ENCODE peak calls at places on chromosomes 16 and 17, in nine cellular contexts. T, B, E, X, M, Q, U, F and A are unnamed samples.

GRCh38 chr16:75289189-75289588 is 37.8 kb upstream of the BCAR1 start:
- DNase-seq in B (no peak), M (peak), X (no peak), F (peak), U (no peak), Q (no peak), E (no peak), T (peak), A (no peak)

GRCh38 chr16:3235856-3236669 is 1.1 kb upstream of the ZNF200 start:
- DNase-seq in U (peak), T (no peak), F (peak), E (peak), Q (no peak), X (peak), M (no peak), B (no peak), A (no peak)

GRCh38 chr17:63694229-63694973 is 5.5 kb downstream of the LIMD2 start:
- DNase-seq in X (no peak), E (no peak), B (no peak), F (no peak), U (no peak), T (no peak), M (no peak), Q (no peak), A (no peak)

GRCh38 chr16:11349599-11350276 is 4.5 kb downstream of the RMI2 start:
- DNase-seq in X (peak), E (peak), M (peak), U (peak), F (peak), B (no peak), T (peak), Q (no peak), A (no peak)

GRCh38 chr16:21083729-21084268 is 66.8 kb downstream of the DNAH3 start:
- DNase-seq in E (peak), M (peak), B (no peak), U (peak), Q (peak), X (peak), T (no peak), F (peak), A (peak)

GRCh38 chr17:75864448-75864871 is 9.3 kb upstream of the WBP2 start:
- DNase-seq in Q (no peak), M (peak), B (peak), X (no peak), T (peak), E (no peak), F (no peak), U (peak), A (peak)

GRCh38 chr17:78838574-78839005 is 2.0 kb downstream of the USP36 start:
- DNase-seq in M (no peak), Q (no peak), T (no peak), U (no peak), E (no peak), X (no peak), B (no peak), F (no peak), A (no peak)

GRCh38 chr17:19753661-19754463 is 5.8 kb upstream of the ALDH3A1 start:
- DNase-seq in T (peak), B (no peak), E (peak), F (peak), M (no peak), Q (no peak), U (peak), X (peak), A (no peak)

GRCh38 chr17:2075336-2076056 is 20.6 kb downstream of the HIC1 start:
- DNase-seq in F (no peak), U (peak), X (peak), M (no peak), B (no peak), T (peak), Q (no peak), E (no peak), A (no peak)

GRCh38 chr17:13727441-13728171 is 125.9 kb upstream of the HS3ST3A1 start:
- DNase-seq in T (peak), M (peak), X (peak), U (no peak), B (no peak), E (no peak), F (no peak), Q (no peak), A (no peak)

GRCh38 chr17:35245196-35245486 is 2.3 kb downstream of the SLFN5 start:
- DNase-seq in F (no peak), Q (no peak), B (peak), U (no peak), X (peak), T (peak), M (peak), E (no peak), A (peak)

GRCh38 chr16:61596648-61597047 is 439.6 kb downstream of the CDH8 start:
- DNase-seq in M (no peak), T (no peak), F (no peak), U (no peak), Q (no peak), B (no peak), X (no peak), E (no peak), A (no peak)

GRCh38 chr16:68901910-68902309 is 58.6 kb downstream of the TANGO6 start:
- DNase-seq in E (no peak), X (no peak), U (no peak), B (no peak), M (peak), T (peak), F (no peak), Q (no peak), A (peak)

GRCh38 chr16:15866451-15866850 is 9.6 kb upstream of the MYH11 start:
- DNase-seq in B (no peak), U (no peak), T (no peak), X (peak), F (no peak), E (no peak), M (no peak), Q (no peak), A (no peak)

GRCh38 chr17:68417317-68417716 is 40.0 kb downstream of the WIPI1 start:
- DNase-seq in M (no peak), Q (no peak), X (no peak), B (no peak), T (no peak), U (no peak), E (no peak), F (no peak), A (no peak)

GRCh38 chr17:49616546-49617205 is 41.0 kb downstream of the NXPH3 start:
- DNase-seq in T (no peak), M (peak), E (peak), B (no peak), F (peak), Q (no peak), U (peak), X (peak), A (peak)

GRCh38 chr17:75891605-75892555 is 4.9 kb downstream of the TRIM65 start:
- DNase-seq in Q (no peak), F (no peak), X (no peak), U (no peak), M (no peak), B (no peak), E (no peak), T (no peak), A (no peak)

GRCh38 chr16:58938856-58939255 is 204.7 kb upstream of the GOT2 start:
- DNase-seq in T (no peak), U (no peak), E (no peak), M (no peak), B (no peak), X (no peak), F (no peak), Q (no peak), A (no peak)

GRCh38 chr16:57800213-57801097 is 1.8 kb downstream of the KIFC3 start:
- DNase-seq in Q (no peak), B (no peak), F (no peak), U (no peak), M (no peak), X (no peak), E (no peak), T (no peak), A (no peak)

GRCh38 chr16:89761304-89761922 is 40.1 kb downstream of the ZNF276 start:
- DNase-seq in E (no peak), Q (no peak), B (no peak), X (no peak), F (no peak), M (no peak), T (no peak), U (no peak), A (no peak)

GRCh38 chr16:89770367-89770766 is 46.1 kb downstream of the FANCA start:
- DNase-seq in Q (no peak), E (no peak), M (no peak), F (no peak), X (no peak), U (no peak), T (no peak), B (no peak), A (no peak)

GRCh38 chr16:89759742-89760366 is 38.5 kb downstream of the ZNF276 start:
- DNase-seq in M (no peak), T (no peak), B (no peak), U (no peak), F (no peak), X (no peak), Q (no peak), E (no peak), A (no peak)

GRCh38 chr16:89764711-89765201 is 43.4 kb downstream of the ZNF276 start:
- DNase-seq in U (no peak), T (no peak), E (peak), B (no peak), Q (peak), F (peak), X (no peak), M (no peak), A (no peak)

DNA sequence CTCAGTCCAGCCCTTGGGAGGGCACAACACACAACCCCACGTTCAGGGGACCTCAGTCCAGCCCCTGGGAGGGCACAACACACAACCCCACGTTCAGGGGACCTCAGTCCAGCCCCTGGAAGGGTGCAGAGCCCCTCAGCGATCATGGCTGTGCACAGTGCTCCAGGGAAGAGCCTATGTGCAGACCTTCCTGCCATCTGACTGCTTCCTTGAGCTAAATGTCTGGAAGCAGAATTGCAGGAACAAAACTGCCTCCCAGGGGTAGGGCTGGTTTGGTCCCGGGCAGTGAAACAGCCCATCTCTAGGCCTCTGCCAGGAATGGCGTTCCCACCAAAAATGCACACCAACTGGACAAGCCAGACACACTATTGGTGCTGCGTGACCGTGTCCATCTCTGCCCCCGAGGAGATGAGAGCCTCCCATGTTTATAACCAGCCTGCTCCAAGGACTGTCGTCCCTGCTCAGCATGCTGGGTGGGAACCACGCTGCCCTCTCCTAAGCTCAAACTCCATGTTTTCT is 44.0 kb downstream of the ZNF276 start:
- DNase-seq in F (no peak), U (no peak), T (no peak), E (no peak), X (no peak), M (no peak), Q (no peak), B (no peak), A (no peak)
- H3K4me3 ChIP-seq in F (no peak), U (no peak), T (no peak), E (no peak), X (no peak), M (no peak), Q (peak), B (no peak), A (no peak)

GRCh38 chr16:51150894-51151320 is at the start of gene SALL1:
- DNase-seq in U (no peak), B (no peak), M (no peak), T (no peak), X (no peak), E (no peak), F (no peak), Q (no peak), A (no peak)

GRCh38 chr16:51153275-51153991 is 2.4 kb upstream of the SALL1 start:
- DNase-seq in E (no peak), M (peak), F (no peak), T (no peak), U (no peak), B (no peak), X (no peak), Q (no peak), A (no peak)

GRCh38 chr16:51151435-51151950 is 423 bp upstream of the SALL1 start:
- DNase-seq in U (peak), X (no peak), M (peak), E (no peak), T (no peak), F (peak), Q (no peak), B (peak), A (peak)

GRCh38 chr16:51152691-51153261 is 1.7 kb upstream of the SALL1 start:
- DNase-seq in U (no peak), F (no peak), B (no peak), M (peak), E (no peak), T (no peak), Q (no peak), X (no peak), A (no peak)

DNA sequence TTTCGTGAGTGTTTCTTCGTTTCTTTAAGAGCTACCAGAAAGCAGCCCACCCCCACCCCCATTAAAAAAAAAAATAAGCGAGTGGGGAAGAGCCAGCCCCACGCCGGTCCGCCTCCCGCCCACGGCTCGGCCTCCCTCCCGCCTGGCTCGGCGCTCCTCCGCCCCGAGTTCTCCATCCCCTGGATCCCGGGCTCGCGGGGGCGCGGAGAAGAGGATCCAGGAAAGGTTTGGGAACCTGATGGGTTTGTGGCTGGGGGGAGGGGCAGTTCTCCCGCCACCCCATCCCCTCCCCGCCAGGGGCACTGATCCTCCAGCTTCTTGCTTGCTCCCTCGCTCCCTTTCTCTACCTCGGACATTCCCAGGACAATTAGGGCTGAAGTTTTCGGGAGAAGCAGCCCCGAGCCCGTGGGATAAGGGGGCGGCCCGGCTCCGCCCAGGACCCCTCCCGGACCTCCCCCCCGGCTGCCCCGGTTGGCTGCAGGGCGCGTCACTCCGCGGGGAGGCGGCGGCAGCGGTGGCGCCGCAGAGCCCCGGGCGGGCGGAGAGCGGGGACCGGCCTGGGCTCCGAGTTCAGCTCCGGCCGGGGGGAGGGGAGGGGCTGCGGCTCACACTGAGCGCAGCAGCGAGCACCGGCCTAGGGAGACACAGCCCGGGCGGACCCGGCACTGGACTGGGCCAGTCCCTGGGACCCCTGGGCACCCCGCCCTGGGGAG is 1.0 kb upstream of the SALL1 start:
- DNase-seq in E (no peak), M (peak), X (no peak), F (peak), T (no peak), B (peak), U (peak), Q (no peak), A (peak)
- TF ChIP-seq CTCF in E (no peak), M (no peak), X (no peak), F (no peak), T (no peak), B (no peak), U (no peak), Q (no peak), A (no peak)

GRCh38 chr16:54655171-54655590 is 275.5 kb upstream of the IRX5 start:
- DNase-seq in X (peak), Q (no peak), T (peak), B (no peak), U (peak), F (peak), E (peak), M (peak), A (peak)
- H3K4me3 ChIP-seq in X (no peak), Q (peak), T (peak), B (no peak), U (peak), F (no peak), E (peak), M (no peak), A (no peak)

DNA sequence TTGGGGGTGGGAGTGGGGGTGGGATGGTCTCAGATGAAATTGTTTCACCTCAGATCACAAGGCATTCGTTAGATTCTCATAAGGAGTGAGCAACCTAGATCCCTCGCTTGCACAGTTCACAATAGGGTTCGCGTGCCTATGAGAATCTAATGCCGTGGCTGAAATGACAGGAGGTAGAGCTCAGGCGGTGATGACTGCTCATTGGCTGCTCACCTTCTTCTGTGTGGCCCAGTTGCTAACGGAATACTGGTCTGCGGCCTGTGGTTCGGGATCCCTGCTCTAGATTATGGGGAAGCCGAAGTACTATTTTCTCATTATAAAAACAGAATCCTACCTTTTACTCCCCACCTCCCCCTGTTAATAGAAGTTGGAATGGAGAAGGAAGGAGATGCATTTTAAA is 18.9 kb downstream of the CLTC start:
- DNase-seq in T (no peak), E (no peak), U (no peak), B (no peak), X (no peak), Q (no peak), F (no peak), M (no peak), A (no peak)
- TF ChIP-seq CTCF in T (no peak), E (no peak), U (no peak), B (no peak), X (no peak), Q (no peak), F (no peak), M (no peak), A (no peak)

GRCh38 chr16:88805340-88805715 is 1.7 kb downstream of the CDT1 start:
- DNase-seq in M (no peak), Q (no peak), F (no peak), B (no peak), U (no peak), X (no peak), E (no peak), T (no peak), A (no peak)
- H3K4me3 ChIP-seq in M (no peak), Q (no peak), F (no peak), B (peak), U (no peak), X (no peak), E (no peak), T (no peak), A (no peak)

GRCh38 chr17:77325537-77325825 is 184.7 kb downstream of the SEC14L1 start:
- DNase-seq in E (no peak), X (no peak), Q (no peak), M (no peak), B (no peak), F (no peak), U (no peak), T (no peak), A (no peak)
- TF ChIP-seq CTCF in E (no peak), X (no peak), Q (no peak), M (no peak), B (no peak), F (no peak), U (no peak), T (no peak), A (no peak)

DNA sequence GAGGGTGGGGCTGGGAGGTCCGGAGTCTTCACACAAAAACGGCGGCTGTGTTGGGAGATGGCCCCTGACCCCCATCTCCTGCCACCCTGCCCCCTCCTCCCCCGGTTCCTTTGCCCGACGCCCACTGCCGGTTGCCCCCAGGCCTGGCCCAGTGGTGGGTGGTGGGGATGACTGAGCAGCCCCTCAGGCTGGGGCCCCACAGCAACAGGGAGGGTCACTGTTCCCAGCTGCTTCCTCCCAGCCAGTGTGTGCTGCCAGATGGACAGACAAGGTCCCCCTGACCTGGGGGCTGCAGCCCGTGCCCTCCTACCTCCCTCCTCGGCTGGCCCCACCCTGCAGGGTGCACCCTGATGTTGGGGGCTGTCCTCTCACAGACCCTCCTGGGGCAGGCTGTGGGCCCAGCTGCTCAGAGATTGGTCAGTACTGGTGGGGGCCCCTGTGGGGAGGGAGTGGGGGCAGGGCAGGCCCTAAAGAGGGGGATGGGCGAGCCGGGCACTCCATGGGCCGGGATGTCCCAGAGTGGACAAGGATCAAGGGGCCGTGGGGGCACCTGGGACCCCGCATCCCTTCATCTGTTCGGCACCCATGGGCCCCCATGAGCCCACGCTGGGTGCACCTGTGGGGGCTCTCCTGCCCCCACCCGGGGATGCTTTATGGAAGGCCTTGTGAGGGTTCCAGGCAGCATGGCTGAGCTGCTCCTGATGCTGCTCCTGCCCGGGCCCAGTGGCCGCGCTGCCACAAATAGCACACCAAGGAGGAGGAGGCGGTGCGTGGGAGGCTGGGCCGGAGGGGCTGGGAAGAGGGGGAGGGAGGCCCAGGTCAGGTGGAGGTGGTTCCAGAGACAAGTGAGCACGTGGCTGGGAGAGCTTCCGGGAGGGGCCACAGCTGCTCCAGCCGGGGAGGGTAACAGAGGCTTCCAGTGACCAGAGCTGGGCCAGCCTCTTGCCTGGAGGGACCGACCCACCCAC is 5.1 kb downstream of the C1QTNF8 start:
- DNase-seq in B (no peak), F (no peak), E (no peak), Q (no peak), X (no peak), M (no peak), U (peak), T (no peak), A (no peak)
- H3K4me3 ChIP-seq in B (no peak), F (no peak), E (no peak), Q (peak), X (no peak), M (no peak), U (peak), T (no peak), A (no peak)